ENCODE peak calls at places on chromosome 3, in five cellular contexts. One of them, this sample, is unnamed.

GRCh38 chr3:120089089-120089488 is 5.2 kb downstream of the GSK3B start:
- DNase-seq in pancreas: no peak
- DNase-seq in GM23338: no peak
- DNase-seq in GM12865: no peak
- DNase-seq in AG04450: no peak
- DNase-seq in this sample: no peak

GRCh38 chr3:151918253-151919029 is 45.0 kb downstream of the SUCNR1 start:
- DNase-seq in GM12865: peak
- DNase-seq in AG04450: peak
- DNase-seq in GM23338: peak
- DNase-seq in pancreas: no peak
- DNase-seq in this sample: no peak

GRCh38 chr3:35529337-35529736 is 110.0 kb upstream of the ARPP21 start:
- DNase-seq in pancreas: no peak
- DNase-seq in GM23338: no peak
- DNase-seq in GM12865: no peak
- DNase-seq in AG04450: no peak
- DNase-seq in this sample: no peak

GRCh38 chr3:36920884-36921567 is 23.8 kb downstream of the TRANK1 start:
- DNase-seq in AG04450: no peak
- DNase-seq in GM12865: no peak
- DNase-seq in pancreas: no peak
- DNase-seq in GM23338: no peak
- DNase-seq in this sample: no peak

GRCh38 chr3:8485141-8485840 is 16.3 kb upstream of the LMCD1 start:
- DNase-seq in GM23338: no peak
- DNase-seq in GM12865: no peak
- DNase-seq in pancreas: no peak
- DNase-seq in AG04450: no peak
- DNase-seq in this sample: no peak

GRCh38 chr3:125129512-125129962 is 73.7 kb upstream of the HEG1 start:
- DNase-seq in GM23338: no peak
- DNase-seq in pancreas: no peak
- DNase-seq in AG04450: peak
- DNase-seq in GM12865: no peak
- DNase-seq in this sample: peak

GRCh38 chr3:12438318-12438717 is 46.0 kb upstream of the TSEN2 start:
- DNase-seq in AG04450: no peak
- DNase-seq in pancreas: no peak
- DNase-seq in GM23338: no peak
- DNase-seq in GM12865: no peak
- DNase-seq in this sample: no peak

GRCh38 chr3:128133273-128133883 is 9.8 kb upstream of the RUVBL1 start:
- DNase-seq in AG04450: peak
- DNase-seq in GM23338: peak
- DNase-seq in GM12865: peak
- DNase-seq in pancreas: no peak
- DNase-seq in this sample: no peak

GRCh38 chr3:53629396-53629711 is 134.9 kb downstream of the CACNA1D start:
- DNase-seq in pancreas: no peak
- DNase-seq in GM12865: no peak
- DNase-seq in AG04450: no peak
- DNase-seq in GM23338: no peak
- DNase-seq in this sample: no peak

GRCh38 chr3:140128217-140129137 is 193.5 kb downstream of the CLSTN2 start:
- DNase-seq in AG04450: no peak
- DNase-seq in pancreas: peak
- DNase-seq in GM12865: peak
- DNase-seq in GM23338: peak
- DNase-seq in this sample: peak

GRCh38 chr3:180690061-180690460 is 10.8 kb upstream of the CCDC39 start:
- DNase-seq in GM23338: peak
- DNase-seq in AG04450: no peak
- DNase-seq in pancreas: no peak
- DNase-seq in GM12865: no peak
- DNase-seq in this sample: no peak

GRCh38 chr3:134959516-134959915 is 164.5 kb downstream of the EPHB1 start:
- DNase-seq in GM12865: no peak
- DNase-seq in GM23338: no peak
- DNase-seq in pancreas: no peak
- DNase-seq in AG04450: no peak
- DNase-seq in this sample: no peak

GRCh38 chr3:46844851-46845250 is 18.4 kb downstream of the MYL3 start:
- DNase-seq in AG04450: no peak
- DNase-seq in GM12865: no peak
- DNase-seq in pancreas: no peak
- DNase-seq in GM23338: no peak
- DNase-seq in this sample: peak

GRCh38 chr3:53729618-53730017 is 116.6 kb downstream of the CHDH start:
- DNase-seq in GM23338: no peak
- DNase-seq in pancreas: no peak
- DNase-seq in AG04450: no peak
- DNase-seq in GM12865: peak
- DNase-seq in this sample: no peak

DNA sequence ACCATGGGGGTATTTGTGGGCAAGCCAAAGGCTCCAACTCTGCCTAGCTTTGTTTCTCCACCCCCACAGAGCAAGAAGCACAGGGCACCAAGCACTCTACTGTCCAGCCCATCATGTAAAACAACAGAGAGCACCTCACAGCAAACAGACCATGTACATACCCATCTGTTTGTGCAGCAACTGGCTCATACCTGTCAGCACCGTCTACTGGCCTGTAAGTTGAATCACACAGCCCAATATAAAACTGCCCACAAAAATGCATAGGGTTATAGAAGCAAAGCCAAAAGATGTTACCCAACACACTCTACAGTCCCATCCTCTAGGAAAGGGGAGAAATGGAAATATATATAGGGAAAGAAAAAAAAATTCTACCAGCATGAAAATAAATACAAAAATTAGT is 139.7 kb upstream of the CPNE4 start:
- DNase-seq in pancreas: no peak
- DNase-seq in AG04450: no peak
- DNase-seq in GM12865: no peak
- DNase-seq in GM23338: no peak
- DNase-seq in this sample: no peak
- TF ChIP-seq CTCF in pancreas: no peak
- TF ChIP-seq CTCF in AG04450: no peak
- TF ChIP-seq CTCF in GM12865: no peak
- TF ChIP-seq CTCF in GM23338: no peak
- TF ChIP-seq CTCF in this sample: no peak

DNA sequence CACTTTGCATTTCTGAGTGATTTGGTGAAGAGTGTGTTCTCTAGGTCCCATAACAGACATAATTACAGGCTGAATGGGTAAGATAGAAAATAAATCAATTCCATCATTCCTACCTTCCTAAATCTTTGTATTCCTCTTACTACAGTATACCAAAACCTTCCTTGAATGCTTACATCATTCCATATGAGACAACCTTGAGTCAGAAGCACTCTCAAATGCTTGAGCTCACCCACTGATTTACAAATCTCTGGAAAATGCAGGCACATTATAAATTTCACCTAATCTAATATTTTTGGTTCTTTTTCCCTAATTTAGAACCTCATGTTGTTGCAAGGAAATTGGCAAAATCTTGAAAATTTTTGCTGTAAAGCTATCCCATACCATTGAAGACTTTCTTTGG is 239.1 kb downstream of the CBLB start:
- DNase-seq in GM23338: no peak
- DNase-seq in GM12865: no peak
- DNase-seq in AG04450: no peak
- DNase-seq in pancreas: no peak
- DNase-seq in this sample: no peak
- TF ChIP-seq CTCF in GM23338: no peak
- TF ChIP-seq CTCF in GM12865: no peak
- TF ChIP-seq CTCF in AG04450: no peak
- TF ChIP-seq CTCF in pancreas: no peak
- TF ChIP-seq CTCF in this sample: no peak

GRCh38 chr3:24641628-24642027 is 147.0 kb upstream of the THRB start:
- DNase-seq in GM12865: no peak
- DNase-seq in AG04450: no peak
- DNase-seq in GM23338: no peak
- DNase-seq in pancreas: no peak
- DNase-seq in this sample: no peak

GRCh38 chr3:24640330-24640877 is 145.8 kb upstream of the THRB start:
- DNase-seq in GM23338: peak
- DNase-seq in pancreas: no peak
- DNase-seq in GM12865: no peak
- DNase-seq in AG04450: no peak
- DNase-seq in this sample: no peak

GRCh38 chr3:24639061-24639460 is 144.4 kb upstream of the THRB start:
- DNase-seq in pancreas: no peak
- DNase-seq in GM23338: no peak
- DNase-seq in AG04450: no peak
- DNase-seq in GM12865: no peak
- DNase-seq in this sample: no peak

GRCh38 chr3:24645047-24645446 is 150.4 kb upstream of the THRB start:
- DNase-seq in AG04450: no peak
- DNase-seq in pancreas: no peak
- DNase-seq in GM23338: no peak
- DNase-seq in GM12865: no peak
- DNase-seq in this sample: no peak

DNA sequence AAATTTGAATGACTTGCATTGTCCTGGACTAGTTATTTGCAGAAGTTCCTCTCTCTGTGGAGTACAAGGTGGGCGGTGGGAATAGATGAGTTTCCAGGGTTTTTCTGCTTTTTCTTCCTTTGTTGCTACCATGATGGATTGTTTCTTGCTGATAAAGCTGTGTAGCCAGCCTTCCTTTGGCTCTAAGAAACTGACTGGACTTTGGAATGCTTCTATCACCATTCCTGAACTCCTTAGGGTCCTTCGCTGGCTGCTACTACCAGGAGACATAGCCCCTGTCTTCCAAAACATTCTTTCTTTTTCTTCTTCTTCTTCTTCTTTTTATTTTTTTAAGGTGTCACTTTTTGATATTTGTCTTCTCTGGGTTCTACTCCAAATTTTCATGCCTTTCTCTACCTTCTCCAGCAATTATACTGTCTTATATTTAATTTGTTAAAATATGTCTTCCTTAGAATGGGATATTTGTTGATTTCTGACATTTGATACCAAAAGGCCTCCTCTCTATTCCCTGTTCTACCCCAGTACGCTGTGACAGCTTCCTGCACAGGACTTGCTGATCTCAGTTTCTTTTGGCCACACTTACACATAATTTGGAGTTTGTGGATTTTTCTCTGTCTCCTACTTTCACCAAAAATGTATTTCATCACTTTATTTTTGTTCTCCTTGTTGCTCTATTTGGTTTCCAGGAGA is 145.1 kb upstream of the THRB start:
- DNase-seq in GM12865: no peak
- DNase-seq in AG04450: no peak
- DNase-seq in GM23338: no peak
- DNase-seq in pancreas: no peak
- DNase-seq in this sample: no peak
- TF ChIP-seq CTCF in GM12865: no peak
- TF ChIP-seq CTCF in AG04450: no peak
- TF ChIP-seq CTCF in GM23338: no peak
- TF ChIP-seq CTCF in pancreas: no peak
- TF ChIP-seq CTCF in this sample: no peak

GRCh38 chr3:50885491-50885890 is 210.8 kb downstream of the DOCK3 start:
- DNase-seq in AG04450: no peak
- DNase-seq in GM23338: peak
- DNase-seq in GM12865: no peak
- DNase-seq in pancreas: no peak
- DNase-seq in this sample: no peak
- TF ChIP-seq CTCF in AG04450: peak
- TF ChIP-seq CTCF in GM23338: peak
- TF ChIP-seq CTCF in GM12865: peak
- TF ChIP-seq CTCF in pancreas: no peak
- TF ChIP-seq CTCF in this sample: no peak